ENCODE peak calls at places on chromosomes 7 and 10, in ten cellular contexts. One of them, this sample, is unnamed.

GRCh38 chr7:36315309-36315948 is 74.2 kb upstream of the ANLN start:
- DNase-seq in activated CD4-positive, alpha-beta T cell treated with anti-CD3 and anti-CD28 coated beads for 24 hours: no peak
- DNase-seq in globus pallidus: no peak
- DNase-seq in neural progenitor cell: no peak
- DNase-seq in CD8-positive, alpha-beta memory T cell: no peak
- DNase-seq in NAMALWA: no peak
- DNase-seq in CD8-positive, alpha-beta T cell: peak; percentile 11
- DNase-seq in AG10803: no peak
- DNase-seq in body of pancreas: no peak
- DNase-seq in stimulated activated CD8-positive, alpha-beta memory T cell treated with anti-CD3 and anti-CD28 coated beads, Interleukin-12 subunit alpha, Interleukin-12 subunit beta, amount 100 ng/mL, for 4 hours: no peak
- DNase-seq in this sample: no peak

GRCh38 chr7:50953820-50954219 is 171.1 kb upstream of the GRB10 start:
- DNase-seq in neural progenitor cell: peak; percentile 26
- DNase-seq in body of pancreas: no peak
- DNase-seq in CD8-positive, alpha-beta T cell: no peak
- DNase-seq in activated CD4-positive, alpha-beta T cell treated with anti-CD3 and anti-CD28 coated beads for 24 hours: no peak
- DNase-seq in CD8-positive, alpha-beta memory T cell: no peak
- DNase-seq in globus pallidus: no peak
- DNase-seq in AG10803: no peak
- DNase-seq in stimulated activated CD8-positive, alpha-beta memory T cell treated with anti-CD3 and anti-CD28 coated beads, Interleukin-12 subunit alpha, Interleukin-12 subunit beta, amount 100 ng/mL, for 4 hours: no peak
- DNase-seq in NAMALWA: no peak
- DNase-seq in this sample: peak; percentile 89

GRCh38 chr7:50166997-50167961 is 74.2 kb upstream of the ZPBP start:
- DNase-seq in stimulated activated CD8-positive, alpha-beta memory T cell treated with anti-CD3 and anti-CD28 coated beads, Interleukin-12 subunit alpha, Interleukin-12 subunit beta, amount 100 ng/mL, for 4 hours: no peak
- DNase-seq in body of pancreas: no peak
- DNase-seq in NAMALWA: peak; percentile 47
- DNase-seq in activated CD4-positive, alpha-beta T cell treated with anti-CD3 and anti-CD28 coated beads for 24 hours: no peak
- DNase-seq in neural progenitor cell: no peak
- DNase-seq in AG10803: no peak
- DNase-seq in CD8-positive, alpha-beta memory T cell: no peak
- DNase-seq in CD8-positive, alpha-beta T cell: peak; percentile 57
- DNase-seq in globus pallidus: no peak
- DNase-seq in this sample: no peak

GRCh38 chr7:98203261-98203963 is 7.8 kb upstream of the BHLHA15 start:
- DNase-seq in stimulated activated CD8-positive, alpha-beta memory T cell treated with anti-CD3 and anti-CD28 coated beads, Interleukin-12 subunit alpha, Interleukin-12 subunit beta, amount 100 ng/mL, for 4 hours: no peak
- DNase-seq in body of pancreas: no peak
- DNase-seq in neural progenitor cell: no peak
- DNase-seq in globus pallidus: no peak
- DNase-seq in CD8-positive, alpha-beta memory T cell: no peak
- DNase-seq in AG10803: no peak
- DNase-seq in NAMALWA: no peak
- DNase-seq in CD8-positive, alpha-beta T cell: no peak
- DNase-seq in activated CD4-positive, alpha-beta T cell treated with anti-CD3 and anti-CD28 coated beads for 24 hours: no peak
- DNase-seq in this sample: no peak

GRCh38 chr7:39085590-39086049 is 107.9 kb downstream of the POU6F2 start:
- DNase-seq in activated CD4-positive, alpha-beta T cell treated with anti-CD3 and anti-CD28 coated beads for 24 hours: no peak
- DNase-seq in neural progenitor cell: peak; percentile 77
- DNase-seq in stimulated activated CD8-positive, alpha-beta memory T cell treated with anti-CD3 and anti-CD28 coated beads, Interleukin-12 subunit alpha, Interleukin-12 subunit beta, amount 100 ng/mL, for 4 hours: no peak
- DNase-seq in CD8-positive, alpha-beta T cell: no peak
- DNase-seq in body of pancreas: no peak
- DNase-seq in CD8-positive, alpha-beta memory T cell: no peak
- DNase-seq in globus pallidus: peak; percentile 22
- DNase-seq in NAMALWA: no peak
- DNase-seq in AG10803: no peak
- DNase-seq in this sample: no peak

GRCh38 chr10:79404231-79404609 is 41.2 kb downstream of the ZCCHC24 start:
- DNase-seq in AG10803: peak; percentile 89
- DNase-seq in stimulated activated CD8-positive, alpha-beta memory T cell treated with anti-CD3 and anti-CD28 coated beads, Interleukin-12 subunit alpha, Interleukin-12 subunit beta, amount 100 ng/mL, for 4 hours: no peak
- DNase-seq in CD8-positive, alpha-beta T cell: no peak
- DNase-seq in neural progenitor cell: peak; percentile 45
- DNase-seq in CD8-positive, alpha-beta memory T cell: no peak
- DNase-seq in globus pallidus: no peak
- DNase-seq in activated CD4-positive, alpha-beta T cell treated with anti-CD3 and anti-CD28 coated beads for 24 hours: no peak
- DNase-seq in body of pancreas: no peak
- DNase-seq in NAMALWA: no peak
- DNase-seq in this sample: peak; percentile 61

GRCh38 chr10:43259981-43260761 is 6.7 kb downstream of the RASGEF1A start:
- DNase-seq in neural progenitor cell: no peak
- DNase-seq in body of pancreas: peak; percentile 17
- DNase-seq in activated CD4-positive, alpha-beta T cell treated with anti-CD3 and anti-CD28 coated beads for 24 hours: no peak
- DNase-seq in CD8-positive, alpha-beta T cell: peak; percentile 49
- DNase-seq in stimulated activated CD8-positive, alpha-beta memory T cell treated with anti-CD3 and anti-CD28 coated beads, Interleukin-12 subunit alpha, Interleukin-12 subunit beta, amount 100 ng/mL, for 4 hours: no peak
- DNase-seq in NAMALWA: no peak
- DNase-seq in CD8-positive, alpha-beta memory T cell: no peak
- DNase-seq in AG10803: no peak
- DNase-seq in globus pallidus: no peak
- DNase-seq in this sample: no peak

GRCh38 chr10:75108684-75109458 is 2.6 kb upstream of the SAMD8 start:
- DNase-seq in body of pancreas: peak; percentile 37
- DNase-seq in CD8-positive, alpha-beta T cell: peak; percentile 44
- DNase-seq in globus pallidus: no peak
- DNase-seq in neural progenitor cell: peak; percentile 65
- DNase-seq in stimulated activated CD8-positive, alpha-beta memory T cell treated with anti-CD3 and anti-CD28 coated beads, Interleukin-12 subunit alpha, Interleukin-12 subunit beta, amount 100 ng/mL, for 4 hours: no peak
- DNase-seq in NAMALWA: no peak
- DNase-seq in activated CD4-positive, alpha-beta T cell treated with anti-CD3 and anti-CD28 coated beads for 24 hours: no peak
- DNase-seq in CD8-positive, alpha-beta memory T cell: no peak
- DNase-seq in AG10803: peak; percentile 9
- DNase-seq in this sample: peak; percentile 34

GRCh38 chr10:8544057-8544380 is 489.5 kb downstream of the GATA3 start:
- DNase-seq in CD8-positive, alpha-beta T cell: no peak
- DNase-seq in stimulated activated CD8-positive, alpha-beta memory T cell treated with anti-CD3 and anti-CD28 coated beads, Interleukin-12 subunit alpha, Interleukin-12 subunit beta, amount 100 ng/mL, for 4 hours: no peak
- DNase-seq in globus pallidus: no peak
- DNase-seq in neural progenitor cell: no peak
- DNase-seq in NAMALWA: no peak
- DNase-seq in activated CD4-positive, alpha-beta T cell treated with anti-CD3 and anti-CD28 coated beads for 24 hours: no peak
- DNase-seq in body of pancreas: no peak
- DNase-seq in AG10803: no peak
- DNase-seq in CD8-positive, alpha-beta memory T cell: no peak
- DNase-seq in this sample: no peak

GRCh38 chr10:64426745-64427144 is 905.5 kb downstream of the REEP3 start:
- DNase-seq in stimulated activated CD8-positive, alpha-beta memory T cell treated with anti-CD3 and anti-CD28 coated beads, Interleukin-12 subunit alpha, Interleukin-12 subunit beta, amount 100 ng/mL, for 4 hours: no peak
- DNase-seq in neural progenitor cell: no peak
- DNase-seq in body of pancreas: no peak
- DNase-seq in CD8-positive, alpha-beta memory T cell: no peak
- DNase-seq in globus pallidus: no peak
- DNase-seq in NAMALWA: no peak
- DNase-seq in AG10803: no peak
- DNase-seq in activated CD4-positive, alpha-beta T cell treated with anti-CD3 and anti-CD28 coated beads for 24 hours: no peak
- DNase-seq in CD8-positive, alpha-beta T cell: no peak
- DNase-seq in this sample: no peak

This sample was measured in EL.